ENCODE peak calls at places on chromosomes 11 and 22, in five cellular contexts. One of them, this sample, is unnamed.

GRCh38 chr11:11636671-11637070 is 14.9 kb upstream of the GALNT18 start:
- DNase-seq in adipocyte: no peak
- DNase-seq in hypothalamus: no peak
- DNase-seq in SW480: no peak
- DNase-seq in COR-L47: no peak
- DNase-seq in this sample: no peak

GRCh38 chr11:10669258-10670033 is 24.1 kb downstream of the IRAG1 start:
- DNase-seq in SW480: peak; percentile 56
- DNase-seq in adipocyte: peak; percentile 71
- DNase-seq in hypothalamus: no peak
- DNase-seq in COR-L47: no peak
- DNase-seq in this sample: no peak

GRCh38 chr11:2934611-2935239 is 5.5 kb upstream of the PHLDA2 start:
- DNase-seq in SW480: no peak
- DNase-seq in hypothalamus: no peak
- DNase-seq in adipocyte: no peak
- DNase-seq in COR-L47: no peak
- DNase-seq in this sample: peak; percentile 80

GRCh38 chr11:90414221-90414620 is 191.4 kb upstream of the CHORDC1 start:
- DNase-seq in adipocyte: no peak
- DNase-seq in SW480: no peak
- DNase-seq in hypothalamus: no peak
- DNase-seq in COR-L47: no peak
- DNase-seq in this sample: no peak

GRCh38 chr11:45982656-45983470 is 60.4 kb downstream of the LARGE2 start:
- DNase-seq in SW480: peak; percentile 94
- DNase-seq in hypothalamus: no peak
- DNase-seq in COR-L47: peak; percentile 44
- DNase-seq in adipocyte: peak; percentile 82
- DNase-seq in this sample: no peak

GRCh38 chr22:49767355-49768062 is 60.2 kb downstream of the BRD1 start:
- DNase-seq in adipocyte: peak; percentile 38
- DNase-seq in SW480: peak; percentile 42
- DNase-seq in hypothalamus: no peak
- DNase-seq in COR-L47: no peak
- DNase-seq in this sample: no peak

GRCh38 chr22:40107756-40108437 is 69.8 kb upstream of the TNRC6B start:
- DNase-seq in adipocyte: peak; percentile 87
- DNase-seq in SW480: no peak
- DNase-seq in hypothalamus: no peak
- DNase-seq in COR-L47: no peak
- DNase-seq in this sample: no peak

GRCh38 chr11:108609681-108610080 is 16.1 kb upstream of the EXPH5 start:
- DNase-seq in hypothalamus: no peak
- DNase-seq in SW480: peak; percentile 76
- DNase-seq in adipocyte: no peak
- DNase-seq in COR-L47: no peak
- DNase-seq in this sample: no peak

GRCh38 chr11:66015094-66015881 is 3.5 kb downstream of the CST6 start:
- DNase-seq in COR-L47: no peak
- DNase-seq in adipocyte: peak; percentile 54
- DNase-seq in SW480: peak; percentile 47
- DNase-seq in hypothalamus: no peak
- DNase-seq in this sample: no peak

GRCh38 chr22:29449296-29449863 is 11.0 kb downstream of the RFPL1 start:
- DNase-seq in hypothalamus: no peak
- DNase-seq in adipocyte: no peak
- DNase-seq in COR-L47: no peak
- DNase-seq in SW480: no peak
- DNase-seq in this sample: no peak

GRCh38 chr11:62664405-62665074 is 470 bp downstream of the C11orf98 start:
- DNase-seq in SW480: peak; percentile 78
- DNase-seq in adipocyte: no peak
- DNase-seq in hypothalamus: no peak
- DNase-seq in COR-L47: peak; percentile 57
- DNase-seq in this sample: no peak

GRCh38 chr11:28524098-28524497 is 415.9 kb downstream of the METTL15 start:
- DNase-seq in SW480: no peak
- DNase-seq in adipocyte: no peak
- DNase-seq in COR-L47: no peak
- DNase-seq in hypothalamus: no peak
- DNase-seq in this sample: no peak

GRCh38 chr11:28833670-28834069 is 725.5 kb downstream of the METTL15 start:
- DNase-seq in hypothalamus: no peak
- DNase-seq in COR-L47: no peak
- DNase-seq in SW480: no peak
- DNase-seq in adipocyte: peak; percentile 84
- DNase-seq in this sample: no peak

GRCh38 chr11:114079406-114080072 is 20.0 kb downstream of the ZBTB16 start:
- DNase-seq in adipocyte: no peak
- DNase-seq in hypothalamus: no peak
- DNase-seq in COR-L47: no peak
- DNase-seq in SW480: no peak
- DNase-seq in this sample: peak; percentile 49

GRCh38 chr11:28086569-28086968 is 21.4 kb downstream of the KIF18A start:
- DNase-seq in COR-L47: no peak
- DNase-seq in adipocyte: peak; percentile 38
- DNase-seq in SW480: no peak
- DNase-seq in hypothalamus: no peak
- DNase-seq in this sample: no peak